ENCODE peak calls at places on chromosomes 2 and 18, in seven cellular contexts. Y is ovary; O is MM.1S; R is body of pancreas; V is cardiac muscle cell; A is mesenchymal stem cell; F is CD8-positive, alpha-beta memory T cell. I is an unnamed sample.
A peak's percentile ranks its signal among the peaks of the same experiment; 100 is the strongest.

GRCh38 chr2:144151405-144151804 is 368.5 kb downstream of the ZEB2 start:
- DNase-seq in A (no peak), Y (no peak), V (no peak), R (no peak), F (no peak), O (no peak), I (no peak)

GRCh38 chr18:63440219-63440618 is 17.9 kb upstream of the VPS4B start:
- DNase-seq in O (no peak), Y (no peak), A (no peak), R (no peak), V (no peak), F (no peak), I (peak; percentile 19)

GRCh38 chr18:41456791-41457190 is 498.2 kb upstream of the PIK3C3 start:
- DNase-seq in V (no peak), R (no peak), F (no peak), Y (no peak), A (no peak), O (no peak), I (no peak)

GRCh38 chr2:75241696-75242095 is 42.4 kb upstream of the TACR1 start:
- DNase-seq in Y (no peak), A (no peak), F (no peak), O (peak; percentile 38), R (no peak), V (peak; percentile 28), I (no peak)

GRCh38 chr2:151437630-151438029 is 27.9 kb downstream of the RIF1 start:
- DNase-seq in R (no peak), Y (no peak), F (peak; percentile 10), A (peak; percentile 41), O (peak; percentile 18), V (peak; percentile 52), I (no peak)

GRCh38 chr2:234403074-234403473 is 93.8 kb downstream of the ARL4C start:
- DNase-seq in R (no peak), A (no peak), O (no peak), Y (no peak), F (no peak), V (peak; percentile 7), I (no peak)

GRCh38 chr2:239790721-239791120 is 234.4 kb downstream of the NDUFA10 start:
- DNase-seq in Y (no peak), R (no peak), O (no peak), A (no peak), F (no peak), V (no peak), I (no peak)

GRCh38 chr2:38376346-38376682 is 759 bp downstream of the ATL2 start:
- DNase-seq in R (peak; percentile 43), F (peak; percentile 46), A (peak; percentile 86), Y (peak; percentile 76), O (peak; percentile 69), V (peak; percentile 70), I (no peak)

GRCh38 chr2:98564541-98565164 is 43.7 kb downstream of the COA5 start:
- DNase-seq in A (no peak), O (no peak), Y (no peak), R (no peak), F (no peak), V (no peak), I (no peak)

GRCh38 chr2:12970861-12971260 is 254.1 kb downstream of the TRIB2 start:
- DNase-seq in R (no peak), F (no peak), O (no peak), Y (no peak), V (peak; percentile 48), A (peak; percentile 85), I (no peak)

GRCh38 chr2:197145471-197146056 is 165.0 kb downstream of the ANKRD44 start:
- DNase-seq in A (no peak), R (no peak), Y (no peak), V (no peak), O (no peak), F (peak; percentile 37), I (no peak)

GRCh38 chr2:241553981-241554380 is 4.6 kb upstream of the BOK start:
- DNase-seq in Y (no peak), V (no peak), R (no peak), A (no peak), F (no peak), O (no peak), I (no peak)

GRCh38 chr2:151159109-151159690 is 102.5 kb downstream of the RBM43 start:
- DNase-seq in R (no peak), F (no peak), V (no peak), Y (no peak), A (no peak), O (no peak), I (no peak)

GRCh38 chr2:120707816-120708215 is 27.9 kb upstream of the GLI2 start:
- DNase-seq in O (no peak), V (no peak), A (no peak), R (no peak), F (no peak), Y (no peak), I (no peak)

GRCh38 chr2:85712849-85713612 is 18.9 kb downstream of the GNLY start:
- DNase-seq in F (no peak), O (no peak), Y (peak; percentile 42), A (peak; percentile 33), V (peak; percentile 78), R (peak; percentile 32), I (peak; percentile 75)

GRCh38 chr2:226409134-226409533 is 390.5 kb downstream of the IRS1 start:
- DNase-seq in F (no peak), Y (no peak), R (no peak), A (no peak), V (no peak), O (no peak), I (no peak)

GRCh38 chr2:195466427-195466826 is 190.6 kb upstream of the SLC39A10 start:
- DNase-seq in V (no peak), F (no peak), A (no peak), Y (no peak), O (no peak), R (no peak), I (no peak)

GRCh38 chr18:31484461-31484860 is 13.5 kb upstream of the DSG2 start:
- DNase-seq in Y (no peak), R (no peak), A (no peak), F (no peak), O (no peak), V (no peak), I (no peak)

GRCh38 chr2:23698733-23699391 is 228.1 kb downstream of the ATAD2B start:
- DNase-seq in R (no peak), O (no peak), A (peak; percentile 61), F (no peak), V (peak; percentile 67), Y (no peak), I (no peak)

GRCh38 chr2:120253021-120253882 is 600 bp downstream of the RALB start:
- DNase-seq in O (no peak), V (peak; percentile 88), R (peak; percentile 72), F (no peak), A (peak; percentile 89), Y (peak; percentile 83), I (peak; percentile 88)

GRCh38 chr2:142150453-142150852 is 19.6 kb upstream of the LRP1B start:
- DNase-seq in F (no peak), Y (no peak), R (no peak), V (no peak), A (no peak), O (no peak), I (no peak)

DNA sequence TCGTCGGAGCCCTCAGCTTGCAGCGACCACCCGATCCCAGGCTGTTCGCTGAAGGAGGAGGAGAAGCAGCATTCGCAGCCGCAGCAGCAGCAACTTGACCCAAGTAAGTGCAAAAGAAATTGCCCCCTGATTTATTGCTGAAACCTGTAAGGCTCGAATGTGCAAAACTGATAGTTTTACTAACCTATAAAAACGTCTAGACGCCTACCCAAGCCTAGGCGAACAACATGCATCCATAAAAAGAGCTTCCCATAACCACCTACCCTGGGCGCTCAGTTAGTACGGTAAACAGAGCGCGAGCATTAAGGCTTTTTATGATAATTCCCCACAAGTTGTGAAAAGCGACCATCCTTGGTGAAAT is 944 bp downstream of the HOXD9 start:
- DNase-seq in F (no peak), Y (no peak), V (no peak), A (no peak), O (no peak), R (no peak), I (no peak)
- H3K4me3 ChIP-seq in F (no peak overlapping the region), Y (peak overlapping the region; percentile 76), V (peak overlapping the region; percentile 30), A (no peak overlapping the region), O (no peak overlapping the region), R (no peak overlapping the region), I (peak overlapping the region; percentile 61)

GRCh38 chr2:108635630-108636354 is 83.5 kb upstream of the RANBP2 start:
- DNase-seq in O (no peak), F (no peak), R (no peak), A (no peak), Y (no peak), V (no peak), I (no peak)
- H3K4me1 ChIP-seq in O (peaks cover 5% of the 10 kb centered on the region), F (peaks cover 9% of the 10 kb centered on the region), R (peaks cover 54% of the 10 kb centered on the region), A (peaks cover 39% of the 10 kb centered on the region), Y (peaks cover 12% of the 10 kb centered on the region), V (peaks cover 74% of the 10 kb centered on the region), I (peaks cover 97% of the 10 kb centered on the region)

GRCh38 chr2:222547108-222547507 is 108.8 kb downstream of the FARSB start:
- DNase-seq in O (no peak), R (no peak), F (no peak), Y (no peak), V (no peak), A (no peak), I (no peak)

GRCh38 chr2:222545821-222546540 is 109.9 kb downstream of the FARSB start:
- DNase-seq in Y (no peak), R (no peak), V (no peak), O (no peak), A (peak; percentile 82), F (no peak), I (no peak)

GRCh38 chr2:222554511-222554910 is 101.4 kb downstream of the FARSB start:
- DNase-seq in V (peak; percentile 6), F (no peak), Y (no peak), R (no peak), O (no peak), A (no peak), I (no peak)

DNA sequence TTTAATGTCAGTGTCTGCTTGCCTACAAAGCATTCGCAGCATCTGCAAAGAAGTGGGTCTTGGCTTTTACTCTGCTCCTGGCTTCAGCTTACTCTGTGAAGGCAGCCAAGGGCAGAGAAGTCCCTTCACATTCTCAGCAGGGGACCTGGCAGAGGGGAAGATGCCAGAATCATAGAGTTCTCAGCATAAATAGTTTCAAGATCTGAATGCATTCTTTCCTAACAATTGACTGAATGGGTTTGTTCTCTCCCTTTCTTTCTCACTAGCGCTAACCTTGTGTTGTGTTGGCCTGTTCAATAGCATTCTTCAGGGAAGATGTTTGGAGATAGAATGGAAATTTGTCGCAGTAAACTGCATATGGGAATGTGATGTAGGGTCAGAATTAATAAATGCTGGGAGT is 106.9 kb downstream of the FARSB start:
- DNase-seq in R (no peak), A (no peak), F (no peak), O (no peak), V (peak; percentile 27), Y (no peak), I (no peak)
- H3K27me3 ChIP-seq in R (no peaks in the 10 kb centered on the region), A (peaks cover 12% of the 10 kb centered on the region), F (no peaks in the 10 kb centered on the region), O (no peaks in the 10 kb centered on the region), V (no peaks in the 10 kb centered on the region), Y (no peaks in the 10 kb centered on the region), I (no peaks in the 10 kb centered on the region)

GRCh38 chr2:32963941-32964340 is 17.2 kb downstream of the LTBP1 start:
- DNase-seq in Y (no peak), A (no peak), R (no peak), F (no peak), V (peak; percentile 58), O (no peak), I (no peak)
- H3K4me3 ChIP-seq in Y (no peak overlapping the region), A (no peak overlapping the region), R (no peak overlapping the region), F (no peak overlapping the region), V (no peak overlapping the region), O (no peak overlapping the region), I (no peak overlapping the region)

GRCh38 chr2:57527685-57528084 is 518.9 kb upstream of the VRK2 start:
- DNase-seq in A (no peak), R (no peak), O (no peak), F (no peak), V (no peak), Y (no peak), I (no peak)

GRCh38 chr2:57528499-57528898 is 518.1 kb upstream of the VRK2 start:
- DNase-seq in O (no peak), V (no peak), Y (no peak), F (no peak), A (no peak), R (no peak), I (no peak)
- H3K4me1 ChIP-seq in O (no peaks in the 10 kb centered on the region), V (no peaks in the 10 kb centered on the region), Y (no peaks in the 10 kb centered on the region), F (no peaks in the 10 kb centered on the region), A (no peaks in the 10 kb centered on the region), R (no peaks in the 10 kb centered on the region), I (no peaks in the 10 kb centered on the region)